ENCODE peak calls at places on chromosomes 13 and 19, in eight cellular contexts. M is lower leg skin, E is fibroblast of lung, L is coronary artery, Q is AG10803, W is nephron progenitor cell, P is testis, N is AG04450. Y is an unnamed sample.

GRCh38 chr19:35162471-35163326 is 8.2 kb downstream of the FXYD5 start:
- DNase-seq in M (no peak), E (no peak), L (no peak), Q (peak; percentile 54), W (no peak), P (no peak), N (no peak), Y (no peak)

GRCh38 chr13:72686766-72687165 is 40.7 kb downstream of the MZT1 start:
- DNase-seq in M (no peak), E (no peak), L (no peak), Q (no peak), W (no peak), P (no peak), N (no peak), Y (no peak)

GRCh38 chr19:14434543-14435319 is 1.6 kb downstream of the PKN1 start:
- DNase-seq in M (peak; percentile 37), E (peak; percentile 68), L (peak; percentile 88), Q (peak; percentile 77), W (peak; percentile 25), P (peak; percentile 51), N (no peak), Y (peak; percentile 42)

GRCh38 chr19:46746281-46746965 is at the start of gene STRN4:
- DNase-seq in M (no peak), E (no peak), L (peak; percentile 75), Q (peak; percentile 44), W (peak; percentile 74), P (peak; percentile 51), N (no peak), Y (peak; percentile 91)

GRCh38 chr19:51246153-51246552 is 4.7 kb upstream of the SIGLECL1 start:
- DNase-seq in M (no peak), E (no peak), L (no peak), Q (peak; percentile 1), W (no peak), P (no peak), N (no peak), Y (no peak)

GRCh38 chr13:49023441-49023840 is 47.7 kb downstream of the FNDC3A start:
- DNase-seq in M (no peak), E (peak; percentile 85), L (no peak), Q (peak; percentile 69), W (no peak), P (no peak), N (peak; percentile 32), Y (no peak)

GRCh38 chr19:15390814-15391213 is 11.2 kb upstream of the AKAP8 start:
- DNase-seq in M (no peak), E (no peak), L (no peak), Q (no peak), W (no peak), P (no peak), N (no peak), Y (no peak)

GRCh38 chr13:52707375-52707774 is 32.2 kb downstream of the CNMD start:
- DNase-seq in M (no peak), E (no peak), L (no peak), Q (no peak), W (no peak), P (no peak), N (no peak), Y (no peak)

GRCh38 chr13:113669231-113669870 is 2.3 kb downstream of the GRK1 start:
- DNase-seq in M (no peak), E (no peak), L (peak; percentile 38), Q (no peak), W (no peak), P (no peak), N (no peak), Y (no peak)

GRCh38 chr13:49958321-49958720 is 22.2 kb upstream of the SPRYD7 start:
- DNase-seq in M (no peak), E (no peak), L (no peak), Q (peak; percentile 39), W (no peak), P (no peak), N (no peak), Y (no peak)

GRCh38 chr13:36866232-36866631 is 47.2 kb downstream of the RFXAP start:
- DNase-seq in M (no peak), E (no peak), L (no peak), Q (no peak), W (no peak), P (no peak), N (no peak), Y (no peak)

DNA sequence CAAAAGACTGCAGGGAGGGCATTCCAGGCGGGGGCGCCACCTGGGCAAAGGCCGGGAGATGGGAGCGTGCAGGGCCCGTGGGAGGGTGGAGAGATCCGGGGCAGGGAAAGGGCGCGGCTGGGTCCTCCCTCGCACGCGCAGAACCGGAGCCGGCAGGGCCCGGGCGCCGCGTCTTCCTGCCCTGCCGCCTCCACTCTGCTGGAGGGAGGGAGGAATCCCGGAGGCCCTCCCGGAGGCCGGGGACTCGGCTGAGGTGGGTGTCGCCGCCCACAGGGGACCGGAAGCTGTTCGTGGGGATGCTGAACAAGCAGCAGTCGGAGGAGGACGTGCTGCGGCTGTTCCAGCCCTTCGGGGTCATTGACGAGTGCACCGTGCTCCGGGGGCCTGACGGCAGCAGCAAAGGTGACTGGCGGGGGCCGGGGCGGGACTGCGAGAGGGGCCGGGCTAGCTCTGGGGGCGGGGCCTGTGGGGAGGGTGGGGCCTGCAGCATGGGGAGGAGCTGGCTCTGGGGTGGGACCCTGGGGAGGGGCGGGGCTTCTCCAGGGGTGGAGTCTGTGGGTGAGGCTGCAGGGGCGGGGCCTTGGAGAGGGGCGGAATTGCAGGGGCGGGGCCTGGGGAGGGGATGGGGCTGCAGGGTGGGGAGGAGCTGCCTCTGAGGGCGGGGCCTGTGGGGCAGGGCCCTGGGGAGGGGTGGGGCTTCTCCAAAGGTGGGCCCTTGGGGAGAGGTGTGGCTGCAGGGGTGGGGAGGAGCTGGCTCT is 51.3 kb downstream of the CELF5 start:
- DNase-seq in M (peak; percentile 56), E (peak; percentile 72), L (no peak), Q (peak; percentile 64), W (peak; percentile 96), P (peak; percentile 87), N (peak; percentile 11), Y (peak; percentile 99)
- TF ChIP-seq CTCF in M (no peak), E (peak; percentile 32), L (no peak), Q (no peak), W (no peak), P (no peak), N (no peak), Y (no peak)

DNA sequence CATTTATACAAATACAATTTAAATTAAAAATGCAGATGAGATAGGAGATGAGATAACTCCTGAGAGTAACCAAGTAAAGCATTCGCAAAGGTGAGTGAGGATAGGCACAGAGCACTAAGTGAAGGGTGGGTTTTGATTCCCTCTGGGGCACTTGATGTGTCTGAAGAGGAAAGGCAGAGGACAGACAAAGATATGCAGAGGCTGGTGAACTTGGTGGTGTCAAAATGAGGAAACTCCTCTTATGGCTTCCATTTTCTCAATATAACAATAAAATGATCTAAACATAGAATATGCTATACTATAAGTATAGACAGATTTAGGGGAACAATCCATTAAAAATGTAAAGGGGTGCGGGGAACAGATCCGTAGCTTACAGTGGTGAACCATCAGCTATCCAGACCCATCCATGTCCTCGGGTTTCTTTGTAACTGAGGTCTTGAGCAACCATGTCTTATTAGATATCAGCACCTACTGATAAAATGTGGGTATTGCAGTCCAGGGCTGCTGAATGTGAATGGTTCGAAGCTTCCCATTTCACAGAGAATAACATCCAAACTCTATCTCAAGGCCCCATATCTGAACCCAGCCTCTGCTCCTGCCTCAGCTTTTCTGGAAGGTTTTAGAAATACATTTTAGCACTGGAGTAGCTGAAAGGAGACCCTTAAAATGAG is 73.9 kb upstream of the SLC10A2 start:
- DNase-seq in M (no peak), E (peak; percentile 2), L (no peak), Q (no peak), W (no peak), P (no peak), N (no peak), Y (peak; percentile 47)
- TF ChIP-seq CTCF in M (no peak), E (peak; percentile 34), L (no peak), Q (no peak), W (peak; percentile 45), P (no peak), N (no peak), Y (peak; percentile 74)

DNA sequence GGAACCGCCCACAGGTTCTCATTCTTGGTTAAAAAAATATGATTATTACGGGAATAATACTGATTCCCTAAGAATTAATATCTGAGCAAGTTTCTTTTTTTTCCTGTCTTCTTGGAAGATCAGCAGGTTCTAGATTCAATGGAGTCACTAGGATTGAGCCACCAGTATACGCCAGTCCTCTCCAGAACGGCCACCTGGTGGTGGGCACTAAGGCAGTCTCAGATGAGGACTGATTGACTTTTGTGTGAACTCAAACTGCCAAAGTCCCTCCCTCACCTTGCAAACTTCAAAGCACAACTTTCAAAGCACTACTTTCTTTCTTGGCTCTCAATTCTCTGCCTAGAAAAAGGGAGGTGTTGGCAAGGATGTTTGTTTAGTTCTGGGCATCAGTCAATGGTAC is 33.3 kb upstream of the ALOX5AP start:
- DNase-seq in M (no peak), E (no peak), L (peak; percentile 21), Q (no peak), W (no peak), P (no peak), N (no peak), Y (no peak)
- TF ChIP-seq CTCF in M (no peak), E (no peak), L (no peak), Q (no peak), W (no peak), P (no peak), N (no peak), Y (no peak)

DNA sequence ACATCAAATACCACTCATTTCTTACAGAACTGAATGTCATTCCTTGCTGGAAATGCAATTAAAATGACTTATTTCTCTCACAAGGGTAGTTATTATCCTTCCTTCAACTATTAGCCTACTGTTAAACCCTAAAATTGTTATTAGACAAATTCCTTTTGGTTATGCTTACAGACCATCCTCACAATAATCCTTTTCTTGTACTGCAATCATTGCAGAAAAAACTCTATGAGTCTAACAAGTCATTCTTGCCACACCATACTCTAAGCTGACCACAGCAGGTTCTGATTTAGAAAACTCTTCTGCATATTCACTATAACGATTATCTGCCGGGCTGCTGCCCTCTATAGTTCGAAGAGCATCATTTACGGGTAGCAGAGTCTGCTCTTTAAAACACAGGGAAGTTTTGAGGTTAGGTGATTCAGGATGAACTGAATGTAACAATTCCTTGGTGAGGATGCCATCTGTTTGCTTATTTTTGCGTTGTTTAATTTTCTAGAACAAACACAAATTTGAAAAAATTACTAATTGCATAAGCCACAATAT is 38.2 kb downstream of the MTMR6 start:
- DNase-seq in M (no peak), E (peak; percentile 41), L (no peak), Q (peak; percentile 73), W (no peak), P (no peak), N (no peak), Y (peak; percentile 40)
- TF ChIP-seq CTCF in M (no peak), E (peak; percentile 54), L (no peak), Q (peak; percentile 58), W (peak; percentile 49), P (no peak), N (peak; percentile 60), Y (peak; percentile 50)

GRCh38 chr13:24148414-24149305 is 11.9 kb upstream of the SPATA13 start:
- DNase-seq in M (peak; percentile 75), E (peak; percentile 97), L (no peak), Q (peak; percentile 98), W (no peak), P (no peak), N (peak; percentile 95), Y (no peak)
- TF ChIP-seq CTCF in M (no peak), E (peak; percentile 10), L (no peak), Q (peak; percentile 45), W (no peak), P (no peak), N (peak; percentile 38), Y (no peak)

GRCh38 chr19:49869484-49870308 is 2.3 kb upstream of the PNKP start:
- DNase-seq in M (peak; percentile 98), E (peak; percentile 100), L (peak; percentile 99), Q (peak; percentile 100), W (peak; percentile 95), P (peak; percentile 97), N (peak; percentile 100), Y (peak; percentile 91)
- TF ChIP-seq CTCF in M (no peak), E (no peak), L (no peak), Q (peak; percentile 4), W (no peak), P (peak; percentile 39), N (no peak), Y (no peak)